ENCODE peak calls at places on chromosomes 4 and X, in ten cellular contexts. One of them, this sample, is unnamed. For H3K4me1, the result is how much of the 10 kb centered on the place peaks cover.

GRCh38 chr4:170229021-170229420 is 139.3 kb upstream of the AADAT start:
- DNase-seq in left ventricle myocardium inferior: no peak
- DNase-seq in heart right ventricle: no peak
- DNase-seq in Peyer's patch: no peak
- DNase-seq in aorta: no peak
- DNase-seq in suprapubic skin: no peak
- DNase-seq in A549: no peak
- DNase-seq in OCI-LY7: no peak
- DNase-seq in GM12878: no peak
- DNase-seq in Karpas-422: no peak
- DNase-seq in this sample: no peak

GRCh38 chrX:37998586-37999267 is 7.6 kb upstream of the SYTL5 start:
- DNase-seq in aorta: no peak
- DNase-seq in heart right ventricle: no peak
- DNase-seq in A549: peak
- DNase-seq in Peyer's patch: no peak
- DNase-seq in suprapubic skin: no peak
- DNase-seq in Karpas-422: no peak
- DNase-seq in OCI-LY7: no peak
- DNase-seq in GM12878: no peak
- DNase-seq in left ventricle myocardium inferior: no peak
- DNase-seq in this sample: no peak

GRCh38 chrX:149903889-149904748 is 23.1 kb downstream of the MAGEA8 start:
- DNase-seq in aorta: no peak
- DNase-seq in Karpas-422: peak
- DNase-seq in suprapubic skin: no peak
- DNase-seq in left ventricle myocardium inferior: no peak
- DNase-seq in A549: peak
- DNase-seq in heart right ventricle: no peak
- DNase-seq in Peyer's patch: no peak
- DNase-seq in GM12878: peak
- DNase-seq in OCI-LY7: no peak
- DNase-seq in this sample: no peak

GRCh38 chr4:93475730-93476129 is 352.8 kb upstream of the ATOH1 start:
- DNase-seq in heart right ventricle: no peak
- DNase-seq in aorta: no peak
- DNase-seq in suprapubic skin: no peak
- DNase-seq in left ventricle myocardium inferior: no peak
- DNase-seq in Peyer's patch: no peak
- DNase-seq in GM12878: no peak
- DNase-seq in OCI-LY7: no peak
- DNase-seq in A549: no peak
- DNase-seq in Karpas-422: no peak
- DNase-seq in this sample: no peak

GRCh38 chr4:102430511-102430910 is 70.6 kb upstream of the NFKB1 start:
- DNase-seq in Karpas-422: no peak
- DNase-seq in heart right ventricle: no peak
- DNase-seq in suprapubic skin: no peak
- DNase-seq in OCI-LY7: no peak
- DNase-seq in A549: no peak
- DNase-seq in Peyer's patch: no peak
- DNase-seq in GM12878: no peak
- DNase-seq in left ventricle myocardium inferior: no peak
- DNase-seq in aorta: no peak
- DNase-seq in this sample: no peak

GRCh38 chr4:116055857-116056827 is 942.7 kb upstream of the NDST4 start:
- DNase-seq in left ventricle myocardium inferior: no peak
- DNase-seq in suprapubic skin: no peak
- DNase-seq in A549: no peak
- DNase-seq in GM12878: no peak
- DNase-seq in aorta: no peak
- DNase-seq in heart right ventricle: no peak
- DNase-seq in Karpas-422: peak
- DNase-seq in OCI-LY7: peak
- DNase-seq in Peyer's patch: no peak
- DNase-seq in this sample: no peak

GRCh38 chr4:71009796-71010588 is 16.5 kb downstream of the DCK start:
- DNase-seq in A549: peak
- DNase-seq in heart right ventricle: no peak
- DNase-seq in Karpas-422: peak
- DNase-seq in aorta: no peak
- DNase-seq in suprapubic skin: no peak
- DNase-seq in GM12878: no peak
- DNase-seq in OCI-LY7: peak
- DNase-seq in left ventricle myocardium inferior: no peak
- DNase-seq in Peyer's patch: no peak
- DNase-seq in this sample: no peak

GRCh38 chr4:124061413-124061812 is 651.1 kb downstream of the ANKRD50 start:
- DNase-seq in aorta: no peak
- DNase-seq in Peyer's patch: no peak
- DNase-seq in OCI-LY7: no peak
- DNase-seq in A549: no peak
- DNase-seq in left ventricle myocardium inferior: no peak
- DNase-seq in heart right ventricle: no peak
- DNase-seq in suprapubic skin: no peak
- DNase-seq in GM12878: no peak
- DNase-seq in Karpas-422: no peak
- DNase-seq in this sample: no peak

GRCh38 chr4:88807499-88807898 is 109.9 kb upstream of the NAP1L5 start:
- DNase-seq in Karpas-422: no peak
- DNase-seq in A549: no peak
- DNase-seq in aorta: no peak
- DNase-seq in left ventricle myocardium inferior: no peak
- DNase-seq in Peyer's patch: no peak
- DNase-seq in heart right ventricle: no peak
- DNase-seq in GM12878: no peak
- DNase-seq in OCI-LY7: no peak
- DNase-seq in suprapubic skin: no peak
- DNase-seq in this sample: no peak

GRCh38 chr4:31657859-31658258 is 937.7 kb downstream of the PCDH7 start:
- DNase-seq in OCI-LY7: no peak
- DNase-seq in aorta: no peak
- DNase-seq in GM12878: no peak
- DNase-seq in suprapubic skin: no peak
- DNase-seq in left ventricle myocardium inferior: no peak
- DNase-seq in A549: no peak
- DNase-seq in Karpas-422: no peak
- DNase-seq in heart right ventricle: no peak
- DNase-seq in Peyer's patch: no peak
- DNase-seq in this sample: no peak

GRCh38 chr4:2281575-2282343 is 19.9 kb upstream of the MXD4 start:
- DNase-seq in aorta: peak
- DNase-seq in Peyer's patch: no peak
- DNase-seq in suprapubic skin: no peak
- DNase-seq in heart right ventricle: no peak
- DNase-seq in GM12878: peak
- DNase-seq in OCI-LY7: peak
- DNase-seq in A549: no peak
- DNase-seq in left ventricle myocardium inferior: no peak
- DNase-seq in Karpas-422: peak
- DNase-seq in this sample: no peak

DNA sequence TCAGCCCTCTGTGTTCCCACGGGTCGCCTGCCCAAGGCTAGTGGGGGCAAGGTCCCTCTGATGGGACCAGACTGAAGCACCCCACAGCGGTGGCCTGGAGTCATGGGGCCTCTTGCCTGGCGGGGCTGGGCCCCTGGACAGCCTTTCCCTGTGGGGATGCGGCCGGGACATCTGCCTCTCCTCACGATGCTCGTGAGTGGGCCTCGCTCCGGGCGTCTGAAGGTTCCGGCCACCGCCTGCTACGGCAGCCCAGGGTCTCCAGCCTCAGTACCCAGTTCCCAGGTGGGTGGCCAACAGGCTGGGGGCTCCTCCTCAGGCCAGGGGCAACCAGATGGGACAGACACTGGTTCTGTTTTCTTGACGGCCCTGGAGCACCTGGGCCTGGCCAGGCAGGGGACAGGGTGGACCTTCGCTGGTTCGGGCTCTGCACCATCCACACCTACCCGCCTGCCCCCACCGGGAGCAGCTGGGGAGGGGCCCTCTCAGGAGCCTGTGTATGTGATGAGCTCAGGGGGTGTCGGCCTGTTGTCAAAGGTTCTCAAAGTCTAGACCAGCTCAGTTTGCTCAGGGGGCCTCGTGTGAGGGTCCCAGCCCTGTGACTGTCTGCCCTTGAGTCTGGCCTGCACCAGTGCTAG is 32.4 kb downstream of the DOK7 start:
- DNase-seq in suprapubic skin: no peak
- DNase-seq in heart right ventricle: no peak
- DNase-seq in GM12878: no peak
- DNase-seq in A549: no peak
- DNase-seq in left ventricle myocardium inferior: no peak
- DNase-seq in OCI-LY7: no peak
- DNase-seq in Peyer's patch: no peak
- DNase-seq in aorta: no peak
- DNase-seq in Karpas-422: no peak
- DNase-seq in this sample: no peak
- H3K4me1 ChIP-seq in suprapubic skin: under half
- H3K4me1 ChIP-seq in heart right ventricle: under half
- H3K4me1 ChIP-seq in GM12878: under half
- H3K4me1 ChIP-seq in A549: under half
- H3K4me1 ChIP-seq in left ventricle myocardium inferior: half or more
- H3K4me1 ChIP-seq in OCI-LY7: under half
- H3K4me1 ChIP-seq in Peyer's patch: under half
- H3K4me1 ChIP-seq in aorta: under half
- H3K4me1 ChIP-seq in Karpas-422: under half
- H3K4me1 ChIP-seq in this sample: under half

GRCh38 chr4:173527103-173527876 is 2.7 kb downstream of the HAND2 start:
- DNase-seq in GM12878: no peak
- DNase-seq in left ventricle myocardium inferior: no peak
- DNase-seq in OCI-LY7: no peak
- DNase-seq in Karpas-422: no peak
- DNase-seq in aorta: no peak
- DNase-seq in heart right ventricle: no peak
- DNase-seq in Peyer's patch: no peak
- DNase-seq in suprapubic skin: no peak
- DNase-seq in A549: no peak
- DNase-seq in this sample: no peak

GRCh38 chr4:173524218-173525117 is 5.6 kb downstream of the HAND2 start:
- DNase-seq in Peyer's patch: no peak
- DNase-seq in suprapubic skin: no peak
- DNase-seq in left ventricle myocardium inferior: no peak
- DNase-seq in Karpas-422: no peak
- DNase-seq in aorta: no peak
- DNase-seq in A549: no peak
- DNase-seq in heart right ventricle: no peak
- DNase-seq in OCI-LY7: no peak
- DNase-seq in GM12878: no peak
- DNase-seq in this sample: no peak

GRCh38 chr4:173526034-173526482 is 4.0 kb downstream of the HAND2 start:
- DNase-seq in Karpas-422: no peak
- DNase-seq in OCI-LY7: no peak
- DNase-seq in aorta: no peak
- DNase-seq in left ventricle myocardium inferior: no peak
- DNase-seq in heart right ventricle: no peak
- DNase-seq in Peyer's patch: no peak
- DNase-seq in A549: no peak
- DNase-seq in GM12878: no peak
- DNase-seq in suprapubic skin: no peak
- DNase-seq in this sample: no peak

GRCh38 chr4:173526724-173527102 is 3.3 kb downstream of the HAND2 start:
- DNase-seq in left ventricle myocardium inferior: no peak
- DNase-seq in Karpas-422: no peak
- DNase-seq in suprapubic skin: no peak
- DNase-seq in heart right ventricle: no peak
- DNase-seq in GM12878: no peak
- DNase-seq in aorta: no peak
- DNase-seq in A549: no peak
- DNase-seq in Peyer's patch: no peak
- DNase-seq in OCI-LY7: no peak
- DNase-seq in this sample: no peak

GRCh38 chr4:173525118-173526033 is 4.7 kb downstream of the HAND2 start:
- DNase-seq in aorta: no peak
- DNase-seq in left ventricle myocardium inferior: no peak
- DNase-seq in OCI-LY7: no peak
- DNase-seq in GM12878: no peak
- DNase-seq in Peyer's patch: no peak
- DNase-seq in suprapubic skin: no peak
- DNase-seq in Karpas-422: no peak
- DNase-seq in A549: no peak
- DNase-seq in heart right ventricle: no peak
- DNase-seq in this sample: no peak
- H3K27ac ChIP-seq in aorta: peak
- H3K27ac ChIP-seq in left ventricle myocardium inferior: peak
- H3K27ac ChIP-seq in OCI-LY7: no peak
- H3K27ac ChIP-seq in GM12878: no peak
- H3K27ac ChIP-seq in Peyer's patch: no peak
- H3K27ac ChIP-seq in suprapubic skin: no peak
- H3K27ac ChIP-seq in Karpas-422: no peak
- H3K27ac ChIP-seq in A549: no peak
- H3K27ac ChIP-seq in heart right ventricle: peak
- H3K27ac ChIP-seq in this sample: no peak

GRCh38 chrX:77556276-77556675 is 109.1 kb downstream of the FGF16 start:
- DNase-seq in left ventricle myocardium inferior: no peak
- DNase-seq in A549: no peak
- DNase-seq in suprapubic skin: no peak
- DNase-seq in OCI-LY7: no peak
- DNase-seq in heart right ventricle: no peak
- DNase-seq in aorta: no peak
- DNase-seq in Karpas-422: no peak
- DNase-seq in Peyer's patch: no peak
- DNase-seq in GM12878: no peak
- DNase-seq in this sample: no peak
- H3K4me3 ChIP-seq in left ventricle myocardium inferior: no peak
- H3K4me3 ChIP-seq in A549: no peak
- H3K4me3 ChIP-seq in suprapubic skin: no peak
- H3K4me3 ChIP-seq in OCI-LY7: no peak
- H3K4me3 ChIP-seq in heart right ventricle: no peak
- H3K4me3 ChIP-seq in aorta: no peak
- H3K4me3 ChIP-seq in Karpas-422: no peak
- H3K4me3 ChIP-seq in Peyer's patch: no peak
- H3K4me3 ChIP-seq in GM12878: no peak
- H3K4me3 ChIP-seq in this sample: no peak

DNA sequence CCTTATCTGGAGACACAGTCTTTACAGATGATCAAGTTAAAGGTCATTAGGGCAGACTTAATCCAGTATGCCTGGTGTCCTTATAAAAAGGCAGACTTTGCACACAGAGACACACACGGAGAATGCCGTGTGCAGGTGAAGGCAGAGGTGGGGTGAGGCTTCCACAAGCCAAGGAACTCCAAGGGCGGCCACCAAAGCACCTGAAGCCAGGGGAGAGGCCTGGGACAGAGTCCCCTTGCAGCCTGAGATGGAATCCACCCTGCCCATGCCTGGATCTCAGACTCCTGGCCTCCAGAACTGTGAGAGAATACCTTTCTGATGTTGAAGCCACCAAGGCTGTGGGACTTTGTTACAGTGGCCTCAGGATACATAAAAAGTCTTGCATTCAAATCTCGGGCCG is 26.1 kb upstream of the SORCS2 start:
- DNase-seq in aorta: peak
- DNase-seq in left ventricle myocardium inferior: no peak
- DNase-seq in heart right ventricle: no peak
- DNase-seq in GM12878: no peak
- DNase-seq in OCI-LY7: no peak
- DNase-seq in Karpas-422: no peak
- DNase-seq in A549: no peak
- DNase-seq in Peyer's patch: peak
- DNase-seq in suprapubic skin: peak
- DNase-seq in this sample: peak
- H3K4me1 ChIP-seq in aorta: under half
- H3K4me1 ChIP-seq in left ventricle myocardium inferior: under half
- H3K4me1 ChIP-seq in heart right ventricle: under half
- H3K4me1 ChIP-seq in GM12878: under half
- H3K4me1 ChIP-seq in OCI-LY7: under half
- H3K4me1 ChIP-seq in Karpas-422: under half
- H3K4me1 ChIP-seq in A549: under half
- H3K4me1 ChIP-seq in Peyer's patch: under half
- H3K4me1 ChIP-seq in suprapubic skin: under half
- H3K4me1 ChIP-seq in this sample: under half

This sample was measured in upper lobe of right lung.